ENCODE peak calls at places on chromosomes 6 and 20, in seven cellular contexts. Z, F, H, R, E, D and B are unnamed samples. For H3K9me3 and H3K4me1, the result is how much of the 10 kb centered on the place peaks cover.

GRCh38 chr20:12554416-12554815 is 454.4 kb upstream of the SPTLC3 start:
- DNase-seq in Z (no peak), F (no peak), H (no peak), E (no peak), R (no peak), D (no peak), B (no peak)

GRCh38 chr6:26331809-26332226 is 33.2 kb upstream of the BTN3A2 start:
- DNase-seq in Z (no peak), F (no peak), E (no peak), H (no peak), D (no peak), R (no peak), B (peak)

GRCh38 chr6:127146935-127147334 is 28.5 kb downstream of the RSPO3 start:
- DNase-seq in H (no peak), Z (no peak), R (no peak), F (peak), E (no peak), D (peak), B (no peak)

GRCh38 chr20:34675993-34676641 is 775 bp downstream of the PIGU start:
- DNase-seq in R (no peak), E (no peak), Z (no peak), H (no peak), F (no peak), D (no peak), B (no peak)

GRCh38 chr6:42407379-42407778 is 44.3 kb downstream of the TRERF1 start:
- DNase-seq in Z (no peak), D (peak), H (no peak), F (peak), E (no peak), R (no peak), B (no peak)

GRCh38 chr20:5689451-5689850 is 60.8 kb upstream of the SHLD1 start:
- DNase-seq in E (no peak), Z (no peak), F (no peak), D (no peak), H (no peak), R (no peak), B (no peak)

GRCh38 chr6:36753671-36754485 is 56.3 kb downstream of the RAB44 start:
- DNase-seq in H (no peak), F (no peak), Z (no peak), E (no peak), D (no peak), R (no peak), B (no peak)

GRCh38 chr6:153208706-153209105 is 77.6 kb upstream of the RGS17 start:
- DNase-seq in D (no peak), R (no peak), Z (no peak), F (peak), E (no peak), H (no peak), B (no peak)

GRCh38 chr20:1171461-1172093 is 13.2 kb downstream of the TMEM74B start:
- DNase-seq in H (no peak), E (no peak), R (no peak), D (peak), Z (no peak), F (peak), B (no peak)

GRCh38 chr20:46562009-46562372 is 11.5 kb upstream of the OCSTAMP start:
- DNase-seq in R (no peak), H (no peak), F (no peak), D (no peak), E (no peak), Z (no peak), B (no peak)

GRCh38 chr6:11393713-11394627 is 143.6 kb upstream of the TMEM170B start:
- DNase-seq in D (peak), Z (no peak), R (no peak), E (no peak), F (peak), H (no peak), B (no peak)

GRCh38 chr20:19924255-19924654 is 92.9 kb upstream of the NAA20 start:
- DNase-seq in R (no peak), Z (no peak), H (no peak), E (no peak), F (no peak), D (no peak), B (no peak)

GRCh38 chr6:30690403-30691207 is at the start of gene NRM:
- DNase-seq in D (peak), H (peak), F (peak), E (peak), Z (peak), R (peak), B (peak)

GRCh38 chr20:30168800-30169138 is 1088.7 kb upstream of the DEFB115 start:
- DNase-seq in Z (no peak), D (no peak), F (no peak), E (no peak), R (no peak), H (no peak), B (no peak)

GRCh38 chr20:30167540-30167939 is 1089.9 kb upstream of the DEFB115 start:
- DNase-seq in F (no peak), H (no peak), E (peak), Z (no peak), D (no peak), R (no peak), B (no peak)

DNA sequence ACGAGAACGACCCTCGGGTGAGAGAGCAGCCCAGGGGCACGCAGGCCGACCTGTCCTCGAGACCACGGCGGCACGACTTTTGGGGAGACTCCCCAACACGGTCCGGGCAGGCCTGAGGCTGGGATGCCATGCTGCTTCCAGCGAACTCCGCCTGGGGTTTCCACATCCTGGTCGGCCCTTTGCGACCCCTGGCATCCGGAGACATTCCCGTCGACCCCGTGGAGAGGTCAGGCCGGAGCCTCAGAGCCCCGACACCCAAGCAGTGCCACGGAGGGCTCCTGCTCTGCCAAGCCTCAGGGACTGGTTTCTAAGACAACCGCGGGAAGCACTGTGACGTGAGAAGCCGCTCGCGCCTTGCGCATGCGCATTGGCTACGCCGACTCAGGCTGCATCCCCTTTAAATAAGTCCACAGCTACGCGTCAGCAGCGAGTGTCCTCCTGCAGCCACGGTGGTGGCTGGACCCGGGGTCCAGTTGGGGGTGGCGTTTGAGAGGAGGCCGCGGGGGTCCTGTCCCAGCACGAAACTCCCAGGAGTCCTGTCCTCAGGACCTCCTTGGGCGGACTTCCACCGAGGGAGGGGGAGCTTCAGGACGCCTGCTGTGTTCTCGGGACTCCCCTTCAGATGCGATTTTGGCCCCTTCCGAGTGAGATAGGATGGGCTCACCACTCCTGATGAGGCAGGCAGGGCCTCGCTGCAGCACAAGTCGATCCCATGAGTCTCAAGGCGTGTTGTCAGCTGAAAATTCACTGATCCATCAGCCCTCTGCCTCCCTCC is 1089.3 kb upstream of the DEFB115 start:
- DNase-seq in D (no peak), E (peak), H (no peak), R (no peak), F (no peak), Z (no peak), B (peak)
- H3K9me3 ChIP-seq in D (under half), E (under half), H (under half), R (under half), F (under half), Z (under half), B (under half)

GRCh38 chr6:125943528-125944433 is 12.8 kb upstream of the HINT3 start:
- DNase-seq in E (no peak), H (no peak), Z (no peak), F (no peak), D (no peak), R (no peak), B (no peak)
- H3K4me1 ChIP-seq in E (under half), H (under half), Z (under half), F (under half), D (under half), R (half or more), B (under half)

DNA sequence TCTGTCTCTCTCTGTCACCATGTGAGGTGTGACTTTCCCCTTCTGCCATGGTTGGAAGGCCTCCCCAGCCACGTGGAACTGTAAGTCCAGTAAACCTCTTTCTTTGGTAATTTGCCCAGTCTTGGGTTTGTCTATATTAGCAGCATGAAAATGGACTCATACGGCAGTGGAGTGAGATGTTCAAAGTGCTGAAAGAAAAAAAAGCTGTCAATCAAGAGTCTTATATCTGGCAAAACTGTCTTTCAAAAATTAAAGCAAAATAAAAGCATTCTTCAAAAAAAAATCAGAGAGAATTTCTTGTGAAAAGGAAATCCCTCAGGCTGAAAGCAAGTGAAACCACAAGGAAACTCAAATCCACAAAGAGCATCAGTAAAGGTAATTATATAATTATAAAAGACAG is 15.4 kb upstream of the KIF25 start:
- DNase-seq in Z (no peak), H (no peak), R (no peak), D (no peak), E (no peak), F (no peak), B (no peak)
- H3K9me3 ChIP-seq in Z (under half), H (under half), R (under half), D (under half), E (under half), F (under half), B (under half)

GRCh38 chr6:56525976-56526375 is 116.7 kb downstream of the DST start:
- DNase-seq in R (no peak), Z (no peak), H (no peak), E (no peak), F (no peak), D (no peak), B (no peak)

GRCh38 chr6:56527934-56528333 is 114.8 kb downstream of the DST start:
- DNase-seq in E (no peak), Z (no peak), F (no peak), H (no peak), R (no peak), D (peak), B (no peak)

GRCh38 chr6:56526860-56527544 is 115.7 kb downstream of the DST start:
- DNase-seq in D (peak), Z (no peak), E (no peak), H (no peak), R (no peak), F (no peak), B (no peak)

GRCh38 chr6:56522871-56523270 is 119.8 kb downstream of the DST start:
- DNase-seq in D (no peak), Z (no peak), F (no peak), E (no peak), H (no peak), R (no peak), B (no peak)

GRCh38 chr6:56524891-56525703 is 117.6 kb downstream of the DST start:
- DNase-seq in E (no peak), F (peak), R (no peak), Z (no peak), H (no peak), D (peak), B (no peak)
- H3K4me1 ChIP-seq in E (half or more), F (under half), R (half or more), Z (under half), H (under half), D (under half), B (under half)

GRCh38 chr6:168338777-168339176 is 19.2 kb upstream of the DACT2 start:
- DNase-seq in E (no peak), H (no peak), F (no peak), D (no peak), R (no peak), Z (no peak), B (no peak)
- H3K9me3 ChIP-seq in E (under half), H (under half), F (under half), D (under half), R (under half), Z (under half), B (under half)